ENCODE peak calls at places on chromosomes 7 and 10, in nine cellular contexts. One of them, this sample, is unnamed.

GRCh38 chr10:22765660-22766547 is 51.5 kb upstream of the PIP4K2A start:
- DNase-seq in upper lobe of right lung: no peak
- DNase-seq in NCI-H2107: no peak
- DNase-seq in GM13976: peak
- DNase-seq in EL: no peak
- DNase-seq in left lobe of liver: no peak
- DNase-seq in HT-29: no peak
- DNase-seq in osteocyte: no peak
- DNase-seq in SK-MEL-5: no peak
- DNase-seq in this sample: no peak

GRCh38 chr10:49606981-49607535 is 3.1 kb upstream of the SLC18A3 start:
- DNase-seq in upper lobe of right lung: peak
- DNase-seq in NCI-H2107: no peak
- DNase-seq in GM13976: peak
- DNase-seq in EL: peak
- DNase-seq in left lobe of liver: peak
- DNase-seq in HT-29: peak
- DNase-seq in osteocyte: peak
- DNase-seq in SK-MEL-5: peak
- DNase-seq in this sample: peak

GRCh38 chr7:31744294-31744874 is 57.4 kb downstream of the PPP1R17 start:
- DNase-seq in upper lobe of right lung: no peak
- DNase-seq in NCI-H2107: peak
- DNase-seq in GM13976: peak
- DNase-seq in EL: peak
- DNase-seq in left lobe of liver: peak
- DNase-seq in HT-29: peak
- DNase-seq in osteocyte: peak
- DNase-seq in SK-MEL-5: peak
- DNase-seq in this sample: peak

GRCh38 chr10:99930731-99931550 is 78.8 kb downstream of the DNMBP start:
- DNase-seq in upper lobe of right lung: no peak
- DNase-seq in NCI-H2107: no peak
- DNase-seq in GM13976: no peak
- DNase-seq in EL: no peak
- DNase-seq in left lobe of liver: peak
- DNase-seq in HT-29: peak
- DNase-seq in osteocyte: no peak
- DNase-seq in SK-MEL-5: no peak
- DNase-seq in this sample: no peak

GRCh38 chr7:43658718-43659548 is 70.4 kb downstream of the COA1 start:
- DNase-seq in upper lobe of right lung: no peak
- DNase-seq in NCI-H2107: no peak
- DNase-seq in GM13976: peak
- DNase-seq in EL: peak
- DNase-seq in left lobe of liver: no peak
- DNase-seq in HT-29: peak
- DNase-seq in osteocyte: no peak
- DNase-seq in SK-MEL-5: no peak
- DNase-seq in this sample: no peak

GRCh38 chr7:112428715-112429114 is 21.5 kb upstream of the IFRD1 start:
- DNase-seq in upper lobe of right lung: no peak
- DNase-seq in NCI-H2107: no peak
- DNase-seq in GM13976: no peak
- DNase-seq in EL: no peak
- DNase-seq in left lobe of liver: no peak
- DNase-seq in HT-29: no peak
- DNase-seq in osteocyte: no peak
- DNase-seq in SK-MEL-5: no peak
- DNase-seq in this sample: no peak

GRCh38 chr7:100509213-100509612 is 25.5 kb downstream of the NYAP1 start:
- DNase-seq in upper lobe of right lung: peak
- DNase-seq in NCI-H2107: peak
- DNase-seq in GM13976: no peak
- DNase-seq in EL: peak
- DNase-seq in left lobe of liver: no peak
- DNase-seq in HT-29: no peak
- DNase-seq in osteocyte: no peak
- DNase-seq in SK-MEL-5: no peak
- DNase-seq in this sample: no peak

GRCh38 chr7:823639-824038 is 8.6 kb upstream of the SUN1 start:
- DNase-seq in upper lobe of right lung: no peak
- DNase-seq in NCI-H2107: no peak
- DNase-seq in GM13976: no peak
- DNase-seq in EL: no peak
- DNase-seq in left lobe of liver: no peak
- DNase-seq in HT-29: peak
- DNase-seq in osteocyte: no peak
- DNase-seq in SK-MEL-5: no peak
- DNase-seq in this sample: no peak

GRCh38 chr10:29470843-29471482 is 163.8 kb downstream of the SVIL start:
- DNase-seq in upper lobe of right lung: no peak
- DNase-seq in NCI-H2107: no peak
- DNase-seq in GM13976: no peak
- DNase-seq in EL: peak
- DNase-seq in left lobe of liver: no peak
- DNase-seq in HT-29: no peak
- DNase-seq in osteocyte: no peak
- DNase-seq in SK-MEL-5: peak
- DNase-seq in this sample: no peak

GRCh38 chr7:122887198-122887597 is 938 bp upstream of the CADPS2 start:
- DNase-seq in upper lobe of right lung: peak
- DNase-seq in NCI-H2107: no peak
- DNase-seq in GM13976: peak
- DNase-seq in EL: peak
- DNase-seq in left lobe of liver: peak
- DNase-seq in HT-29: peak
- DNase-seq in osteocyte: no peak
- DNase-seq in SK-MEL-5: peak
- DNase-seq in this sample: no peak

GRCh38 chr7:133117432-133117831 is 35.5 kb upstream of the CHCHD3 start:
- DNase-seq in upper lobe of right lung: no peak
- DNase-seq in NCI-H2107: no peak
- DNase-seq in GM13976: no peak
- DNase-seq in EL: no peak
- DNase-seq in left lobe of liver: no peak
- DNase-seq in HT-29: no peak
- DNase-seq in osteocyte: no peak
- DNase-seq in SK-MEL-5: no peak
- DNase-seq in this sample: no peak

GRCh38 chr10:70599791-70600190 is 2.8 kb downstream of the PRF1 start:
- DNase-seq in upper lobe of right lung: no peak
- DNase-seq in NCI-H2107: no peak
- DNase-seq in GM13976: no peak
- DNase-seq in EL: no peak
- DNase-seq in left lobe of liver: no peak
- DNase-seq in HT-29: no peak
- DNase-seq in osteocyte: peak
- DNase-seq in SK-MEL-5: no peak
- DNase-seq in this sample: no peak

GRCh38 chr7:112453505-112454171 is 3.4 kb downstream of the IFRD1 start:
- DNase-seq in upper lobe of right lung: no peak
- DNase-seq in NCI-H2107: no peak
- DNase-seq in GM13976: no peak
- DNase-seq in EL: peak
- DNase-seq in left lobe of liver: no peak
- DNase-seq in HT-29: no peak
- DNase-seq in osteocyte: no peak
- DNase-seq in SK-MEL-5: peak
- DNase-seq in this sample: no peak

GRCh38 chr7:12315049-12315448 is 88.6 kb downstream of the VWDE start:
- DNase-seq in upper lobe of right lung: no peak
- DNase-seq in NCI-H2107: peak
- DNase-seq in GM13976: no peak
- DNase-seq in EL: no peak
- DNase-seq in left lobe of liver: no peak
- DNase-seq in HT-29: no peak
- DNase-seq in osteocyte: no peak
- DNase-seq in SK-MEL-5: no peak
- DNase-seq in this sample: no peak